ENCODE peak calls at places on chromosome 18, in four cellular contexts. G is NCI-H1694 treated with DMSO at 0.1 percent for 48 hours, I is MV-4-11, R is Karpas-422. U is an unnamed sample.

GRCh38 chr18:34801769-34802168 is 91.7 kb downstream of the DTNA start:
- DNase-seq in G (no peak), I (no peak), R (no peak), U (no peak)

GRCh38 chr18:6960656-6961055 is 156.9 kb downstream of the LAMA1 start:
- DNase-seq in R (no peak), I (no peak), G (no peak), U (no peak)

GRCh38 chr18:58859935-58860334 is 4.7 kb upstream of the ZNF532 start:
- DNase-seq in R (no peak), G (no peak), I (no peak), U (no peak)

GRCh38 chr18:63725682-63726480 is 23.1 kb downstream of the SERPINB11 start:
- DNase-seq in R (peak), I (no peak), G (no peak), U (no peak)

GRCh38 chr18:41767960-41768359 is 187.1 kb upstream of the PIK3C3 start:
- DNase-seq in I (no peak), R (no peak), G (no peak), U (no peak)

GRCh38 chr18:30811580-30811979 is 231.0 kb downstream of the DSC3 start:
- DNase-seq in R (no peak), I (no peak), G (no peak), U (no peak)

GRCh38 chr18:14978962-14979535 is 231.1 kb downstream of the ANKRD30B start:
- DNase-seq in G (peak), I (no peak), R (peak), U (peak)

GRCh38 chr18:48542513-48543181 is 3.8 kb downstream of the CTIF start:
- DNase-seq in R (no peak), I (no peak), G (no peak), U (no peak)

GRCh38 chr18:76754381-76754780 is 68.0 kb upstream of the ZNF236 start:
- DNase-seq in R (no peak), G (no peak), I (peak), U (no peak)

GRCh38 chr18:4870177-4870773 is 326.8 kb downstream of the AKAIN1 start:
- DNase-seq in R (no peak), G (no peak), I (no peak), U (no peak)

GRCh38 chr18:61666876-61667590 is 225.8 kb downstream of the RNF152 start:
- DNase-seq in G (no peak), R (no peak), I (no peak), U (no peak)

GRCh38 chr18:43780782-43781340 is 503.6 kb upstream of the SYT4 start:
- DNase-seq in G (no peak), R (no peak), I (no peak), U (no peak)

GRCh38 chr18:10142496-10143160 is 228.8 kb downstream of the VAPA start:
- DNase-seq in G (no peak), R (no peak), I (no peak), U (no peak)

GRCh38 chr18:3062798-3063563 is 50.0 kb upstream of the LPIN2 start:
- DNase-seq in R (peak), I (peak), G (peak), U (peak)

GRCh38 chr18:37144921-37145320 is 316.0 kb downstream of the KIAA1328 start:
- DNase-seq in I (no peak), R (no peak), G (no peak), U (no peak)

GRCh38 chr18:55732227-55733106 is 144.5 kb upstream of the TCF4 start:
- DNase-seq in I (no peak), G (no peak), R (no peak), U (no peak)

GRCh38 chr18:56861244-56861643 is 210.1 kb downstream of the WDR7 start:
- DNase-seq in I (no peak), G (no peak), R (no peak), U (no peak)

GRCh38 chr18:3649559-3650426 is 199.8 kb downstream of the TGIF1 start:
- DNase-seq in I (no peak), R (no peak), G (no peak), U (no peak)

U was measured in OCI-LY7.